ENCODE peak calls at places on chromosomes 6 and 20, in ten cellular contexts. S is tibial artery, J is esophagus muscularis mucosa, Q is choroid plexus epithelial cell, C is HL-60, V is HCT116, W is A549, D is pancreas, R is psoas muscle, O is foreskin fibroblast. L is an unnamed sample.

GRCh38 chr6:71090216-71090615 is 133.4 kb upstream of the B3GAT2 start:
- DNase-seq in J (no peak), O (no peak), R (no peak), W (no peak), Q (no peak), C (no peak), S (no peak), V (no peak), D (no peak), L (no peak)

GRCh38 chr6:144434308-144434990 is 149.3 kb downstream of the UTRN start:
- DNase-seq in Q (peak; percentile 95), C (no peak), D (no peak), R (no peak), V (no peak), J (no peak), S (no peak), O (peak; percentile 88), W (no peak), L (peak; percentile 78)

GRCh38 chr20:58397429-58397828 is 8.4 kb downstream of the VAPB start:
- DNase-seq in J (no peak), V (no peak), C (no peak), S (no peak), O (no peak), Q (no peak), D (no peak), W (no peak), R (no peak), L (no peak)

GRCh38 chr6:107674995-107675738 is 148.9 kb downstream of the SCML4 start:
- DNase-seq in O (peak; percentile 76), J (no peak), W (peak; percentile 79), C (peak; percentile 50), R (peak; percentile 81), V (peak; percentile 71), Q (peak; percentile 92), S (peak; percentile 65), D (peak; percentile 88), L (peak; percentile 84)

GRCh38 chr6:156808287-156808686 is 31.1 kb downstream of the ARID1B start:
- DNase-seq in V (no peak), J (no peak), Q (peak; percentile 65), W (no peak), S (no peak), R (no peak), C (no peak), D (no peak), O (peak; percentile 9), L (no peak)

GRCh38 chr20:48115511-48115910 is 330.2 kb upstream of the SULF2 start:
- DNase-seq in J (no peak), O (no peak), D (no peak), S (no peak), R (no peak), C (no peak), V (no peak), W (no peak), Q (peak; percentile 25), L (no peak)

GRCh38 chr6:144053601-144054000 is 41.8 kb downstream of the SF3B5 start:
- DNase-seq in O (no peak), C (no peak), R (no peak), W (no peak), S (no peak), V (no peak), J (no peak), Q (no peak), D (no peak), L (no peak)

GRCh38 chr6:96853083-96853482 is 15.8 kb upstream of the GPR63 start:
- DNase-seq in D (no peak), S (no peak), R (no peak), W (no peak), C (no peak), Q (peak; percentile 23), O (no peak), V (no peak), J (no peak), L (no peak)

GRCh38 chr6:113412589-113413367 is 444.4 kb upstream of the MARCKS start:
- DNase-seq in S (no peak), C (no peak), D (no peak), Q (no peak), O (no peak), R (no peak), V (no peak), J (no peak), W (no peak), L (peak; percentile 36)

GRCh38 chr20:53995949-53996348 is 74.4 kb downstream of the BCAS1 start:
- DNase-seq in W (no peak), V (no peak), S (no peak), D (no peak), R (no peak), Q (no peak), C (no peak), O (no peak), J (no peak), L (no peak)

GRCh38 chr6:145669627-145670034 is 65.7 kb downstream of the EPM2A start:
- DNase-seq in S (no peak), R (no peak), V (no peak), J (no peak), W (no peak), Q (peak; percentile 74), D (no peak), C (no peak), O (peak; percentile 78), L (peak; percentile 31)

GRCh38 chr20:3732327-3733118 is at the start of gene HSPA12B:
- DNase-seq in V (no peak), R (no peak), Q (no peak), W (no peak), J (no peak), O (no peak), C (no peak), D (no peak), S (no peak), L (no peak)

GRCh38 chr6:109308018-109308492 is 74.2 kb downstream of the CD164 start:
- DNase-seq in W (peak; percentile 64), O (peak; percentile 88), V (no peak), Q (peak; percentile 48), D (peak; percentile 93), S (peak; percentile 90), R (peak; percentile 55), C (peak; percentile 71), J (peak; percentile 93), L (peak; percentile 69)

GRCh38 chr6:5302220-5302946 is 41.1 kb downstream of the FARS2 start:
- DNase-seq in J (peak; percentile 86), S (no peak), Q (peak; percentile 41), C (no peak), W (no peak), O (no peak), D (no peak), R (no peak), V (no peak), L (no peak)

GRCh38 chr6:139539852-139540251 is 165.4 kb upstream of the CITED2 start:
- DNase-seq in S (peak; percentile 61), Q (peak; percentile 98), R (peak; percentile 79), J (no peak), W (peak; percentile 76), V (peak; percentile 68), C (no peak), D (peak; percentile 58), O (peak; percentile 63), L (peak; percentile 96)

GRCh38 chr6:23244300-23244699 is 674.9 kb downstream of the HDGFL1 start:
- DNase-seq in Q (peak; percentile 70), O (peak; percentile 61), V (no peak), C (no peak), S (no peak), J (no peak), D (no peak), W (no peak), R (no peak), L (peak; percentile 88)

GRCh38 chr6:23245559-23245958 is 676.2 kb downstream of the HDGFL1 start:
- DNase-seq in Q (peak; percentile 5), D (no peak), S (no peak), V (no peak), W (no peak), R (no peak), O (peak; percentile 12), J (no peak), C (no peak), L (no peak)

GRCh38 chr6:23246901-23247300 is 677.5 kb downstream of the HDGFL1 start:
- DNase-seq in W (no peak), S (no peak), R (no peak), O (no peak), V (no peak), Q (no peak), C (no peak), J (no peak), D (no peak), L (no peak)

GRCh38 chr6:23243858-23244257 is 674.5 kb downstream of the HDGFL1 start:
- DNase-seq in D (no peak), O (no peak), V (no peak), C (no peak), Q (no peak), J (no peak), S (no peak), R (no peak), W (no peak), L (no peak)
- TF ChIP-seq CTCF in D (no peak), O (no peak), V (no peak), C (no peak), Q (no peak), J (no peak), S (no peak), R (no peak), W (no peak), L (no peak)

DNA sequence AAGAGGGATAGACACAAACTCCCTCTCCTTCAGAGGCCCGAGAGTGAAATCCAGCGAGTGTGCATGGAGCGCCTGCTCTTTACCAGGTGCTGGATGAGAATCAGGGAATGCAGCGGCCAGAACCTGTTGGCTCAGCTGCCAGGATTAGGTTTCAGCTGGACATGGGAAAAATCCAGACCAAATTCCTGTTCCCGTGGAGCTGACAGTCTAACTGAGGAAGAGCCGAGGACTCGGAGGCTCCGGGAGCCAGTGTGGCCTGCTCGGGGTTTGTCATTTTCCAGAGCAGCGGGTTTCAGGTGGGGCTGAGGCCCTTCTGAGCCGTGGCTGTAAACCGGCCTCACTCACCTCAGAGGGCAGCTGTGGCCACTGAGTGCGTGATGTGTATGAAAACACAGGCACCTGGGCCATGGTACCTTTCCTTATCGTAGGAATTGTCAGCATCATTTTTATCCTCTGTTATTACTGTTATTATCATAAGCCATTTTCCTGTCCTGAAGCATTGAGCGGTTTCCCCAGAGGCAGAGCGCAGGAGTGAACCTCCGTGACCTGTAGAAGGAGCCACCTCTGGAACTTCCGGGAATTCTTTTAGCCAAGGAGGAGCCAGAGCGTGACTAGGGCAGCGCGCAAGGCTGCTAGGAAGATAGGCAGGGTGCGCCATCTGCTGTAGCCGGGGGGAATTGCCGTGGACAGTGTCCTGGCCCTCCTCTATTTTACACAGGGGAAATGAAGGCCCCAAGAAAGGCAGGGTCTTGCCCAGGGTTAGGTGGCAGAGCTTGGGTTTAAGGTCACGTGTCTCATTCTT is 27.3 kb downstream of the PKIG start:
- DNase-seq in Q (peak; percentile 84), V (peak; percentile 76), C (peak; percentile 52), D (peak; percentile 93), J (peak; percentile 96), R (peak; percentile 88), W (peak; percentile 91), O (peak; percentile 75), S (peak; percentile 90), L (peak; percentile 84)
- H3K4me3 ChIP-seq in Q (peak overlapping the region; percentile 39), V (no peak overlapping the region), C (no peak overlapping the region), D (no peak overlapping the region), J (peak overlapping the region; percentile 42), R (peak overlapping the region; percentile 59), W (peak overlapping the region; percentile 29), O (no peak overlapping the region), S (peak overlapping the region; percentile 28), L (no peak overlapping the region)

GRCh38 chr6:161836643-161837448 is 563.0 kb upstream of the AGPAT4 start:
- DNase-seq in D (peak; percentile 30), S (no peak), V (peak; percentile 7), O (no peak), C (no peak), Q (peak; percentile 60), W (peak; percentile 19), R (no peak), J (peak; percentile 62), L (no peak)
- TF ChIP-seq CTCF in D (peak; percentile 45), S (peak; percentile 8), V (peak; percentile 44), O (no peak), C (no peak), Q (peak; percentile 80), W (peak; percentile 58), R (no peak), J (no peak), L (no peak)

GRCh38 chr6:104940881-104941693 is 15.8 kb upstream of the LIN28B start:
- DNase-seq in W (no peak), R (peak; percentile 32), D (peak; percentile 16), V (no peak), C (no peak), O (peak; percentile 18), S (no peak), Q (peak; percentile 50), J (no peak), L (peak; percentile 53)
- H3K4me3 ChIP-seq in W (no peak overlapping the region), R (peak overlapping the region; percentile 67), D (no peak overlapping the region), V (no peak overlapping the region), C (no peak overlapping the region), O (peak overlapping the region; percentile 39), S (peak overlapping the region; percentile 28), Q (peak overlapping the region; percentile 45), J (peak overlapping the region; percentile 44), L (peak overlapping the region; percentile 31)

L was measured in epithelial cell of esophagus.